ENCODE peak calls at places on chromosomes 11 and 22, in seven cellular contexts. One of them, this sample, is unnamed.

GRCh38 chr22:35198738-35199137 is 58.6 kb upstream of the HMGXB4 start:
- DNase-seq in AG09309: no peak
- DNase-seq in left ventricle myocardium inferior: no peak
- DNase-seq in AG10803: no peak
- DNase-seq in heart right ventricle: no peak
- DNase-seq in adrenal gland: no peak
- DNase-seq in astrocyte of the cerebellum: no peak
- DNase-seq in this sample: no peak

GRCh38 chr11:111327908-111328624 is 29.7 kb downstream of the POU2AF3 start:
- DNase-seq in AG09309: no peak
- DNase-seq in left ventricle myocardium inferior: peak; percentile 38
- DNase-seq in AG10803: no peak
- DNase-seq in heart right ventricle: peak; percentile 44
- DNase-seq in adrenal gland: peak; percentile 63
- DNase-seq in astrocyte of the cerebellum: no peak
- DNase-seq in this sample: no peak

GRCh38 chr22:35972559-35972958 is 56.1 kb downstream of the RBFOX2 start:
- DNase-seq in AG09309: no peak
- DNase-seq in left ventricle myocardium inferior: no peak
- DNase-seq in AG10803: peak; percentile 23
- DNase-seq in heart right ventricle: no peak
- DNase-seq in adrenal gland: no peak
- DNase-seq in astrocyte of the cerebellum: no peak
- DNase-seq in this sample: no peak

GRCh38 chr11:128757235-128757711 is 63.4 kb downstream of the FLI1 start:
- DNase-seq in AG09309: no peak
- DNase-seq in left ventricle myocardium inferior: no peak
- DNase-seq in AG10803: no peak
- DNase-seq in heart right ventricle: no peak
- DNase-seq in adrenal gland: peak; percentile 44
- DNase-seq in astrocyte of the cerebellum: no peak
- DNase-seq in this sample: peak; percentile 71

GRCh38 chr11:129315781-129316579 is 59.7 kb upstream of the BARX2 start:
- DNase-seq in AG09309: no peak
- DNase-seq in left ventricle myocardium inferior: no peak
- DNase-seq in AG10803: no peak
- DNase-seq in heart right ventricle: no peak
- DNase-seq in adrenal gland: no peak
- DNase-seq in astrocyte of the cerebellum: no peak
- DNase-seq in this sample: no peak

GRCh38 chr11:64340671-64341335 is 799 bp downstream of the CCDC88B start:
- DNase-seq in AG09309: no peak
- DNase-seq in left ventricle myocardium inferior: no peak
- DNase-seq in AG10803: no peak
- DNase-seq in heart right ventricle: peak; percentile 61
- DNase-seq in adrenal gland: no peak
- DNase-seq in astrocyte of the cerebellum: no peak
- DNase-seq in this sample: no peak

GRCh38 chr11:70948855-70949551 is 303.4 kb downstream of the SHANK2 start:
- DNase-seq in AG09309: no peak
- DNase-seq in left ventricle myocardium inferior: no peak
- DNase-seq in AG10803: no peak
- DNase-seq in heart right ventricle: peak; percentile 22
- DNase-seq in adrenal gland: no peak
- DNase-seq in astrocyte of the cerebellum: no peak
- DNase-seq in this sample: no peak

GRCh38 chr11:65506316-65506769 is 7.5 kb downstream of the MALAT1 start:
- DNase-seq in AG09309: no peak
- DNase-seq in left ventricle myocardium inferior: no peak
- DNase-seq in AG10803: no peak
- DNase-seq in heart right ventricle: no peak
- DNase-seq in adrenal gland: no peak
- DNase-seq in astrocyte of the cerebellum: no peak
- DNase-seq in this sample: no peak

GRCh38 chr11:124681421-124681820 is 7.7 kb downstream of the SPA17 start:
- DNase-seq in AG09309: no peak
- DNase-seq in left ventricle myocardium inferior: no peak
- DNase-seq in AG10803: no peak
- DNase-seq in heart right ventricle: no peak
- DNase-seq in adrenal gland: no peak
- DNase-seq in astrocyte of the cerebellum: no peak
- DNase-seq in this sample: no peak

GRCh38 chr22:49748514-49748913 is 79.2 kb downstream of the BRD1 start:
- DNase-seq in AG09309: no peak
- DNase-seq in left ventricle myocardium inferior: no peak
- DNase-seq in AG10803: no peak
- DNase-seq in heart right ventricle: no peak
- DNase-seq in adrenal gland: no peak
- DNase-seq in astrocyte of the cerebellum: no peak
- DNase-seq in this sample: no peak

GRCh38 chr11:135022430-135022829 is 610.4 kb upstream of the B3GAT1 start:
- DNase-seq in AG09309: no peak
- DNase-seq in left ventricle myocardium inferior: no peak
- DNase-seq in AG10803: no peak
- DNase-seq in heart right ventricle: no peak
- DNase-seq in adrenal gland: no peak
- DNase-seq in astrocyte of the cerebellum: peak; percentile 12
- DNase-seq in this sample: no peak

GRCh38 chr11:70510106-70510505 is 111.8 kb downstream of the CTTN start:
- DNase-seq in AG09309: no peak
- DNase-seq in left ventricle myocardium inferior: no peak
- DNase-seq in AG10803: no peak
- DNase-seq in heart right ventricle: no peak
- DNase-seq in adrenal gland: no peak
- DNase-seq in astrocyte of the cerebellum: no peak
- DNase-seq in this sample: no peak

GRCh38 chr11:130001491-130002351 is 914 bp downstream of the PRDM10 start:
- DNase-seq in AG09309: no peak
- DNase-seq in left ventricle myocardium inferior: peak; percentile 27
- DNase-seq in AG10803: peak; percentile 29
- DNase-seq in heart right ventricle: no peak
- DNase-seq in adrenal gland: peak; percentile 35
- DNase-seq in astrocyte of the cerebellum: no peak
- DNase-seq in this sample: peak; percentile 30

GRCh38 chr11:46391578-46392420 is at the start of gene CHRM4:
- DNase-seq in AG09309: no peak
- DNase-seq in left ventricle myocardium inferior: no peak
- DNase-seq in AG10803: no peak
- DNase-seq in heart right ventricle: peak; percentile 31
- DNase-seq in adrenal gland: peak; percentile 54
- DNase-seq in astrocyte of the cerebellum: no peak
- DNase-seq in this sample: peak; percentile 34

GRCh38 chr11:68141247-68142027 is 20.2 kb upstream of the CHKA start:
- DNase-seq in AG09309: no peak
- DNase-seq in left ventricle myocardium inferior: no peak
- DNase-seq in AG10803: no peak
- DNase-seq in heart right ventricle: no peak
- DNase-seq in adrenal gland: no peak
- DNase-seq in astrocyte of the cerebellum: no peak
- DNase-seq in this sample: no peak

GRCh38 chr22:49017769-49018330 is 809.8 kb downstream of the BRD1 start:
- DNase-seq in AG09309: no peak
- DNase-seq in left ventricle myocardium inferior: no peak
- DNase-seq in AG10803: no peak
- DNase-seq in heart right ventricle: no peak
- DNase-seq in adrenal gland: no peak
- DNase-seq in astrocyte of the cerebellum: no peak
- DNase-seq in this sample: no peak

GRCh38 chr22:49240016-49240380 is 587.7 kb downstream of the BRD1 start:
- DNase-seq in AG09309: no peak
- DNase-seq in left ventricle myocardium inferior: no peak
- DNase-seq in AG10803: no peak
- DNase-seq in heart right ventricle: no peak
- DNase-seq in adrenal gland: no peak
- DNase-seq in astrocyte of the cerebellum: no peak
- DNase-seq in this sample: no peak

GRCh38 chr22:24550028-24550901 is 4.7 kb downstream of the GUCD1 start:
- DNase-seq in AG09309: no peak
- DNase-seq in left ventricle myocardium inferior: peak; percentile 25
- DNase-seq in AG10803: no peak
- DNase-seq in heart right ventricle: no peak
- DNase-seq in adrenal gland: peak; percentile 27
- DNase-seq in astrocyte of the cerebellum: no peak
- DNase-seq in this sample: peak; percentile 13

GRCh38 chr11:119187123-119187892 is 2.0 kb downstream of the NHERF4 start:
- DNase-seq in AG09309: no peak
- DNase-seq in left ventricle myocardium inferior: no peak
- DNase-seq in AG10803: no peak
- DNase-seq in heart right ventricle: no peak
- DNase-seq in adrenal gland: no peak
- DNase-seq in astrocyte of the cerebellum: no peak
- DNase-seq in this sample: no peak

GRCh38 chr11:60984616-60985015 is 13.1 kb downstream of the CD6 start:
- DNase-seq in AG09309: no peak
- DNase-seq in left ventricle myocardium inferior: no peak
- DNase-seq in AG10803: no peak
- DNase-seq in heart right ventricle: no peak
- DNase-seq in adrenal gland: no peak
- DNase-seq in astrocyte of the cerebellum: no peak
- DNase-seq in this sample: no peak

GRCh38 chr11:113951487-113951886 is 23.4 kb upstream of the HTR3A start:
- DNase-seq in AG09309: no peak
- DNase-seq in left ventricle myocardium inferior: no peak
- DNase-seq in AG10803: no peak
- DNase-seq in heart right ventricle: no peak
- DNase-seq in adrenal gland: no peak
- DNase-seq in astrocyte of the cerebellum: no peak
- DNase-seq in this sample: no peak

DNA sequence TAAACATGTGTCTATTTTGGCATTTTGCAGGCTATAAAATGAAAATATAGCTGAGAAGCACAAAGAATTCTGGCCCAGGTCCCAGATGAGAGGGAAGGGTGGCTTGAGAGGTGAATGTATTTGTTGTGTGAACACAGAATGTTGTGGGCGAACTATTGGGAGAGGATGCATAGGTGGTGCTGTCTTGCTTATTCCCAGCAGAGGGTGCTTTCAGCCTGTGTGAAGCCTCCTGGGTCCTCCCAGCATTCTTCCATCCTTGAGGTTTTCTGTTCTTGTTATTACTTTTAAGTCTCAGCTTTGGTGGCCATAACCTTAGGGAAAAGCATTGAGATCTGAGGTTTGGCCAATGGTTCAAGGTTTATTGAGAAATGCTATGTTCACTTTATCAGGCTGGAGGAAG is 108.7 kb upstream of the SNX19 start:
- DNase-seq in AG09309: peak; percentile 45
- DNase-seq in left ventricle myocardium inferior: no peak
- DNase-seq in AG10803: peak; percentile 56
- DNase-seq in heart right ventricle: no peak
- DNase-seq in adrenal gland: peak; percentile 22
- DNase-seq in astrocyte of the cerebellum: peak; percentile 15
- DNase-seq in this sample: peak; percentile 63
- TF ChIP-seq CTCF in AG09309: peak; percentile 84
- TF ChIP-seq CTCF in left ventricle myocardium inferior: peak; percentile 20
- TF ChIP-seq CTCF in AG10803: peak; percentile 75
- TF ChIP-seq CTCF in heart right ventricle: no peak
- TF ChIP-seq CTCF in adrenal gland: peak; percentile 46
- TF ChIP-seq CTCF in astrocyte of the cerebellum: peak; percentile 66
- TF ChIP-seq CTCF in this sample: peak; percentile 74

GRCh38 chr11:120645639-120646038 is 134.1 kb downstream of the GRIK4 start:
- DNase-seq in AG09309: no peak
- DNase-seq in left ventricle myocardium inferior: no peak
- DNase-seq in AG10803: no peak
- DNase-seq in heart right ventricle: no peak
- DNase-seq in adrenal gland: no peak
- DNase-seq in astrocyte of the cerebellum: peak; percentile 13
- DNase-seq in this sample: no peak
- H3K4me3 ChIP-seq in AG09309: no peak overlapping the region
- H3K4me3 ChIP-seq in left ventricle myocardium inferior: peak overlapping the region; percentile 19
- H3K4me3 ChIP-seq in AG10803: peak overlapping the region; percentile 17
- H3K4me3 ChIP-seq in heart right ventricle: no peak overlapping the region
- H3K4me3 ChIP-seq in adrenal gland: no peak overlapping the region
- H3K4me3 ChIP-seq in astrocyte of the cerebellum: no peak overlapping the region
- H3K4me3 ChIP-seq in this sample: no peak overlapping the region

GRCh38 chr22:20647586-20648305 is 126.2 kb upstream of the SERPIND1 start:
- DNase-seq in AG09309: no peak
- DNase-seq in left ventricle myocardium inferior: no peak
- DNase-seq in AG10803: no peak
- DNase-seq in heart right ventricle: no peak
- DNase-seq in adrenal gland: no peak
- DNase-seq in astrocyte of the cerebellum: no peak
- DNase-seq in this sample: no peak

GRCh38 chr22:20648306-20648903 is 125.5 kb upstream of the SERPIND1 start:
- DNase-seq in AG09309: no peak
- DNase-seq in left ventricle myocardium inferior: no peak
- DNase-seq in AG10803: no peak
- DNase-seq in heart right ventricle: no peak
- DNase-seq in adrenal gland: no peak
- DNase-seq in astrocyte of the cerebellum: no peak
- DNase-seq in this sample: no peak

GRCh38 chr22:20646906-20647305 is 127.0 kb upstream of the SERPIND1 start:
- DNase-seq in AG09309: no peak
- DNase-seq in left ventricle myocardium inferior: no peak
- DNase-seq in AG10803: no peak
- DNase-seq in heart right ventricle: no peak
- DNase-seq in adrenal gland: no peak
- DNase-seq in astrocyte of the cerebellum: no peak
- DNase-seq in this sample: no peak

GRCh38 chr22:20645954-20646353 is 128.0 kb upstream of the SERPIND1 start:
- DNase-seq in AG09309: no peak
- DNase-seq in left ventricle myocardium inferior: no peak
- DNase-seq in AG10803: no peak
- DNase-seq in heart right ventricle: no peak
- DNase-seq in adrenal gland: no peak
- DNase-seq in astrocyte of the cerebellum: no peak
- DNase-seq in this sample: no peak

DNA sequence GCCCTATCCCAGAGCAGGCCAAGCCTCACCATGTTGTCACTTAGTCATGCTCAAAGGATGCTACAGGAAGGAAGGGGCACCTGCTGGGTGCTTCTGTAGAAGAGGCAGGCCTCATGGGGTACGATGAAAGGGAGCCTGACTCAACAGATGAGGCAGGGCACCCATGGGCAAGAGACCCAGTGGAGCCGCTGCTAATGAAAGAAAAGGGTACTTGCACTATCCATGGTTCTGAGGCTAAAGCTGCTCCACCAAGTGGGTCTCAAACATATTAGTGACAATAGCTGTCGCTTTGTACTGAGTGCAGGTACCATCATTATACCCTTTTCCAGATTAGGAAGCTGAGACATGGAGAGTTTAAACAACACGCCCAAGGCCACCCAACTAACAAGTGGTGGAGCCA is 127.5 kb upstream of the SERPIND1 start:
- DNase-seq in AG09309: no peak
- DNase-seq in left ventricle myocardium inferior: no peak
- DNase-seq in AG10803: no peak
- DNase-seq in heart right ventricle: no peak
- DNase-seq in adrenal gland: no peak
- DNase-seq in astrocyte of the cerebellum: no peak
- DNase-seq in this sample: no peak
- TF ChIP-seq CTCF in AG09309: no peak
- TF ChIP-seq CTCF in left ventricle myocardium inferior: no peak
- TF ChIP-seq CTCF in AG10803: no peak
- TF ChIP-seq CTCF in heart right ventricle: no peak
- TF ChIP-seq CTCF in adrenal gland: no peak
- TF ChIP-seq CTCF in astrocyte of the cerebellum: no peak
- TF ChIP-seq CTCF in this sample: no peak

DNA sequence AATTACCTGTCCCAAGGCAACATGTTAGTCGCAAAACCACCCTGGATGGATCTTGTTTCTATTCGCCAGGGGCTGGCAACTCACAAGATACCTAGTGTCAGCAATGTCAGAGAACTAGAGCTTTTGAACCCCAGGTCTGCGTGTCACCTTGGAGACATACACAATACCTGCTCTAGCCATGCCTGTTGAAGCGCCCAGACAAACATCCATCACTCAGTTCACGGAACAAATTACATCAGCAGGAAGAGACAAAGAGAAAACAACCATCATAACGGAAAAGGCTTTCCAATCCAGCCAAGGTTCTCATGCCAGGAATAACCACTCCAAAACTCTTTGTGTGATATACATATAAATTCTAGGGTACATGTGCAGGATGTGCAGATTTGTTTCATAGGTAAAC is 2.2 kb downstream of the CD59 start:
- DNase-seq in AG09309: no peak
- DNase-seq in left ventricle myocardium inferior: no peak
- DNase-seq in AG10803: no peak
- DNase-seq in heart right ventricle: no peak
- DNase-seq in adrenal gland: no peak
- DNase-seq in astrocyte of the cerebellum: no peak
- DNase-seq in this sample: peak; percentile 38
- H3K4me3 ChIP-seq in AG09309: peak overlapping the region; percentile 78
- H3K4me3 ChIP-seq in left ventricle myocardium inferior: peak overlapping the region; percentile 78
- H3K4me3 ChIP-seq in AG10803: peak overlapping the region; percentile 83
- H3K4me3 ChIP-seq in heart right ventricle: peak overlapping the region; percentile 95
- H3K4me3 ChIP-seq in adrenal gland: no peak overlapping the region
- H3K4me3 ChIP-seq in astrocyte of the cerebellum: peak overlapping the region; percentile 73
- H3K4me3 ChIP-seq in this sample: peak overlapping the region; percentile 88

This sample was measured in fibroblast of pulmonary artery.